ENCODE peak calls at places on chromosomes 2 and 18, in nine cellular contexts. Q is NCI-H345; E is SW 1271; R is activated CD4-positive, alpha-beta T cell treated with anti-CD3 and anti-CD28 coated beads, Interleukin-2, amount 50 U/mL, for 1 hour; P is H54; L is CD4-positive, alpha-beta memory T cell; H is GM04503; T is lower lobe of right lung; M is stimulated activated CD8-positive, alpha-beta memory T cell treated with anti-CD3 and anti-CD28 coated beads, Interleukin-4, amount 100 ng/mL, for 4 hours. Z is an unnamed sample.

GRCh38 chr2:229408356-229408755 is 137.3 kb upstream of the PID1 start:
- DNase-seq in H (peak), P (peak), Q (peak), E (peak), M (no peak), T (no peak), R (no peak), L (no peak), Z (peak)

GRCh38 chr2:133152801-133153200 is 415.5 kb downstream of the NCKAP5 start:
- DNase-seq in T (no peak), Q (no peak), R (no peak), E (no peak), L (no peak), M (no peak), H (no peak), P (no peak), Z (no peak)

GRCh38 chr2:109438773-109439191 is 175.0 kb downstream of the SEPTIN10 start:
- DNase-seq in L (no peak), M (no peak), H (peak), T (no peak), E (no peak), P (peak), Q (no peak), R (no peak), Z (peak)

GRCh38 chr2:855177-855576 is 95.5 kb upstream of the SNTG2 start:
- DNase-seq in M (no peak), E (no peak), R (no peak), H (no peak), T (no peak), Q (no peak), L (no peak), P (no peak), Z (no peak)

GRCh38 chr2:68134554-68134953 is 23.1 kb upstream of the PNO1 start:
- DNase-seq in P (no peak), E (no peak), L (no peak), T (no peak), R (no peak), H (no peak), M (no peak), Q (no peak), Z (no peak)

GRCh38 chr2:79619976-79620375 is 107.1 kb downstream of the CTNNA2 start:
- DNase-seq in Q (no peak), M (no peak), T (no peak), E (no peak), P (no peak), H (peak), R (no peak), L (no peak), Z (no peak)

GRCh38 chr18:73365018-73365417 is 497.2 kb upstream of the NETO1 start:
- DNase-seq in E (no peak), T (no peak), L (no peak), H (peak), M (no peak), R (no peak), Q (no peak), P (no peak), Z (no peak)

GRCh38 chr2:134493797-134494196 is 225.0 kb downstream of the TMEM163 start:
- DNase-seq in M (no peak), H (no peak), P (no peak), L (no peak), R (no peak), E (no peak), T (no peak), Q (no peak), Z (no peak)

GRCh38 chr2:157849591-157849990 is 26.5 kb downstream of the ACVR1 start:
- DNase-seq in T (no peak), P (no peak), Q (no peak), R (no peak), H (no peak), M (no peak), E (no peak), L (no peak), Z (peak)

GRCh38 chr2:215328066-215328465 is 16.2 kb downstream of the ATIC start:
- DNase-seq in Q (no peak), R (no peak), H (no peak), E (no peak), T (no peak), L (no peak), P (no peak), M (no peak), Z (no peak)

GRCh38 chr2:227503433-227504406 is 31.8 kb downstream of the AGFG1 start:
- DNase-seq in E (peak), R (no peak), T (no peak), Q (no peak), P (peak), L (no peak), H (peak), M (no peak), Z (peak)

GRCh38 chr18:79339094-79339908 is 56.4 kb upstream of the NFATC1 start:
- DNase-seq in P (no peak), L (no peak), Q (no peak), T (no peak), E (no peak), M (no peak), H (no peak), R (no peak), Z (no peak)

GRCh38 chr18:23038712-23039111 is 96.6 kb upstream of the CABLES1 start:
- DNase-seq in P (no peak), E (no peak), L (no peak), Q (no peak), H (no peak), T (no peak), M (no peak), R (no peak), Z (no peak)

GRCh38 chr2:43041167-43041566 is 185.2 kb downstream of the ZFP36L2 start:
- DNase-seq in T (no peak), R (no peak), H (no peak), Q (no peak), M (no peak), P (no peak), L (no peak), E (no peak), Z (no peak)

GRCh38 chr2:149401007-149401406 is 70.6 kb downstream of the LYPD6 start:
- DNase-seq in Q (no peak), R (no peak), L (no peak), P (no peak), H (no peak), M (no peak), T (no peak), E (peak), Z (no peak)

GRCh38 chr2:7437716-7438648 is 520.8 kb downstream of the RNF144A start:
- DNase-seq in E (no peak), T (no peak), P (no peak), H (no peak), M (no peak), R (no peak), Q (no peak), L (no peak), Z (no peak)

GRCh38 chr2:120761911-120762310 is 26.2 kb downstream of the GLI2 start:
- DNase-seq in L (no peak), H (no peak), E (no peak), R (no peak), Q (no peak), T (peak), M (no peak), P (no peak), Z (no peak)

GRCh38 chr2:63891488-63892030 is 49.9 kb downstream of the UGP2 start:
- DNase-seq in M (no peak), T (no peak), R (no peak), Q (no peak), E (no peak), H (no peak), L (no peak), P (no peak), Z (no peak)

GRCh38 chr2:170656669-170657068 is 58.5 kb upstream of the SP5 start:
- DNase-seq in M (no peak), L (no peak), Q (no peak), E (no peak), R (no peak), T (no peak), H (no peak), P (no peak), Z (no peak)

GRCh38 chr2:217652761-217653160 is 350.0 kb downstream of the TNS1 start:
- DNase-seq in M (no peak), L (no peak), T (no peak), P (no peak), E (no peak), Q (no peak), R (no peak), H (peak), Z (no peak)

GRCh38 chr2:160157861-160158813 is 41.9 kb downstream of the ITGB6 start:
- DNase-seq in L (no peak), T (no peak), E (no peak), Q (no peak), H (peak), M (no peak), P (no peak), R (no peak), Z (no peak)

GRCh38 chr2:124426630-124427029 is 401.5 kb downstream of the CNTNAP5 start:
- DNase-seq in P (no peak), M (no peak), H (no peak), R (no peak), E (no peak), T (no peak), Q (no peak), L (no peak), Z (no peak)

GRCh38 chr2:136767030-136767429 is 1.7 kb downstream of the THSD7B start:
- DNase-seq in T (no peak), M (no peak), Q (no peak), E (no peak), P (no peak), L (no peak), R (no peak), H (no peak), Z (no peak)

GRCh38 chr18:31679133-31679731 is 5.1 kb downstream of the B4GALT6 start:
- DNase-seq in T (no peak), H (no peak), E (peak), L (no peak), P (peak), R (no peak), M (no peak), Q (no peak), Z (peak)

GRCh38 chr2:136932700-136933099 is 167.4 kb downstream of the THSD7B start:
- DNase-seq in E (no peak), R (no peak), M (no peak), Q (peak), L (no peak), H (no peak), T (no peak), P (peak), Z (no peak)

GRCh38 chr2:127408807-127409099 is 9.5 kb upstream of the PROC start:
- DNase-seq in T (no peak), H (no peak), L (no peak), R (no peak), M (no peak), E (no peak), Q (no peak), P (no peak), Z (no peak)

GRCh38 chr2:105344704-105345345 is 7.5 kb downstream of the C2orf49 start:
- DNase-seq in E (peak), Q (no peak), R (no peak), T (no peak), L (no peak), P (no peak), M (no peak), H (no peak), Z (peak)